ENCODE peak calls at places on chromosome 17, in five cellular contexts. One of them, this sample, is unnamed.

GRCh38 chr17:49515196-49515770 is 20.2 kb downstream of the NGFR start:
- DNase-seq in stimulated activated CD8-positive, alpha-beta memory T cell treated with anti-CD3 and anti-CD28 coated beads, Interleukin-7, amount 100 ng/mL, for 1 hour: no peak
- DNase-seq in amniotic stem cell: peak
- DNase-seq in GM10248: peak
- DNase-seq in NCI-H510A: no peak
- DNase-seq in this sample: peak

GRCh38 chr17:45172541-45173286 is 11.0 kb downstream of the HEXIM2 start:
- DNase-seq in GM10248: peak
- DNase-seq in stimulated activated CD8-positive, alpha-beta memory T cell treated with anti-CD3 and anti-CD28 coated beads, Interleukin-7, amount 100 ng/mL, for 1 hour: peak
- DNase-seq in amniotic stem cell: no peak
- DNase-seq in NCI-H510A: peak
- DNase-seq in this sample: peak

GRCh38 chr17:32323784-32324590 is 18.0 kb downstream of the C17orf75 start:
- DNase-seq in amniotic stem cell: no peak
- DNase-seq in GM10248: no peak
- DNase-seq in stimulated activated CD8-positive, alpha-beta memory T cell treated with anti-CD3 and anti-CD28 coated beads, Interleukin-7, amount 100 ng/mL, for 1 hour: no peak
- DNase-seq in NCI-H510A: no peak
- DNase-seq in this sample: peak

GRCh38 chr17:31269597-31269996 is 27.4 kb downstream of the OMG start:
- DNase-seq in stimulated activated CD8-positive, alpha-beta memory T cell treated with anti-CD3 and anti-CD28 coated beads, Interleukin-7, amount 100 ng/mL, for 1 hour: no peak
- DNase-seq in amniotic stem cell: peak
- DNase-seq in GM10248: no peak
- DNase-seq in NCI-H510A: no peak
- DNase-seq in this sample: peak

GRCh38 chr17:81408049-81408448 is 12.8 kb downstream of the BAHCC1 start:
- DNase-seq in GM10248: no peak
- DNase-seq in amniotic stem cell: no peak
- DNase-seq in NCI-H510A: no peak
- DNase-seq in stimulated activated CD8-positive, alpha-beta memory T cell treated with anti-CD3 and anti-CD28 coated beads, Interleukin-7, amount 100 ng/mL, for 1 hour: no peak
- DNase-seq in this sample: no peak

GRCh38 chr17:81924557-81925532 is 2.7 kb downstream of the MAFG start:
- DNase-seq in GM10248: no peak
- DNase-seq in NCI-H510A: peak
- DNase-seq in stimulated activated CD8-positive, alpha-beta memory T cell treated with anti-CD3 and anti-CD28 coated beads, Interleukin-7, amount 100 ng/mL, for 1 hour: no peak
- DNase-seq in amniotic stem cell: no peak
- DNase-seq in this sample: peak

GRCh38 chr17:69609495-69610315 is 195.2 kb downstream of the MAP2K6 start:
- DNase-seq in amniotic stem cell: no peak
- DNase-seq in stimulated activated CD8-positive, alpha-beta memory T cell treated with anti-CD3 and anti-CD28 coated beads, Interleukin-7, amount 100 ng/mL, for 1 hour: no peak
- DNase-seq in NCI-H510A: no peak
- DNase-seq in GM10248: no peak
- DNase-seq in this sample: no peak

GRCh38 chr17:42675984-42676423 is 790 bp downstream of the PLEKHH3 start:
- DNase-seq in stimulated activated CD8-positive, alpha-beta memory T cell treated with anti-CD3 and anti-CD28 coated beads, Interleukin-7, amount 100 ng/mL, for 1 hour: no peak
- DNase-seq in amniotic stem cell: peak
- DNase-seq in NCI-H510A: no peak
- DNase-seq in GM10248: no peak
- DNase-seq in this sample: peak

GRCh38 chr17:56754523-56755208 is 79.1 kb downstream of the C17orf67 start:
- DNase-seq in GM10248: no peak
- DNase-seq in stimulated activated CD8-positive, alpha-beta memory T cell treated with anti-CD3 and anti-CD28 coated beads, Interleukin-7, amount 100 ng/mL, for 1 hour: no peak
- DNase-seq in amniotic stem cell: no peak
- DNase-seq in NCI-H510A: no peak
- DNase-seq in this sample: peak

GRCh38 chr17:64920419-64921172 is 1.3 kb upstream of the LRRC37A3 start:
- DNase-seq in amniotic stem cell: no peak
- DNase-seq in stimulated activated CD8-positive, alpha-beta memory T cell treated with anti-CD3 and anti-CD28 coated beads, Interleukin-7, amount 100 ng/mL, for 1 hour: no peak
- DNase-seq in NCI-H510A: no peak
- DNase-seq in GM10248: no peak
- DNase-seq in this sample: peak

GRCh38 chr17:37527249-37527851 is 37.7 kb downstream of the DUSP14 start:
- DNase-seq in stimulated activated CD8-positive, alpha-beta memory T cell treated with anti-CD3 and anti-CD28 coated beads, Interleukin-7, amount 100 ng/mL, for 1 hour: no peak
- DNase-seq in amniotic stem cell: no peak
- DNase-seq in NCI-H510A: peak
- DNase-seq in GM10248: peak
- DNase-seq in this sample: peak

GRCh38 chr17:74605361-74605760 is 13.3 kb upstream of the CD300LD start:
- DNase-seq in GM10248: no peak
- DNase-seq in amniotic stem cell: peak
- DNase-seq in stimulated activated CD8-positive, alpha-beta memory T cell treated with anti-CD3 and anti-CD28 coated beads, Interleukin-7, amount 100 ng/mL, for 1 hour: no peak
- DNase-seq in NCI-H510A: no peak
- DNase-seq in this sample: peak

GRCh38 chr17:57999496-58000017 is 7.5 kb downstream of the SRSF1 start:
- DNase-seq in stimulated activated CD8-positive, alpha-beta memory T cell treated with anti-CD3 and anti-CD28 coated beads, Interleukin-7, amount 100 ng/mL, for 1 hour: no peak
- DNase-seq in NCI-H510A: peak
- DNase-seq in GM10248: peak
- DNase-seq in amniotic stem cell: peak
- DNase-seq in this sample: peak

GRCh38 chr17:74972107-74972972 is at the start of gene HID1:
- DNase-seq in NCI-H510A: peak
- DNase-seq in stimulated activated CD8-positive, alpha-beta memory T cell treated with anti-CD3 and anti-CD28 coated beads, Interleukin-7, amount 100 ng/mL, for 1 hour: peak
- DNase-seq in GM10248: peak
- DNase-seq in amniotic stem cell: no peak
- DNase-seq in this sample: peak

GRCh38 chr17:80773243-80773991 is 218.2 kb upstream of the CHMP6 start:
- DNase-seq in GM10248: no peak
- DNase-seq in amniotic stem cell: no peak
- DNase-seq in NCI-H510A: no peak
- DNase-seq in stimulated activated CD8-positive, alpha-beta memory T cell treated with anti-CD3 and anti-CD28 coated beads, Interleukin-7, amount 100 ng/mL, for 1 hour: no peak
- DNase-seq in this sample: no peak

GRCh38 chr17:34542700-34543336 is 36.6 kb upstream of the TMEM132E start:
- DNase-seq in stimulated activated CD8-positive, alpha-beta memory T cell treated with anti-CD3 and anti-CD28 coated beads, Interleukin-7, amount 100 ng/mL, for 1 hour: peak
- DNase-seq in GM10248: peak
- DNase-seq in NCI-H510A: no peak
- DNase-seq in amniotic stem cell: no peak
- DNase-seq in this sample: no peak

GRCh38 chr17:2027528-2028233 is 2.3 kb upstream of the DPH1 start:
- DNase-seq in GM10248: no peak
- DNase-seq in NCI-H510A: no peak
- DNase-seq in stimulated activated CD8-positive, alpha-beta memory T cell treated with anti-CD3 and anti-CD28 coated beads, Interleukin-7, amount 100 ng/mL, for 1 hour: no peak
- DNase-seq in amniotic stem cell: no peak
- DNase-seq in this sample: no peak

GRCh38 chr17:59607817-59608403 is 11.8 kb upstream of the CLTC start:
- DNase-seq in GM10248: no peak
- DNase-seq in stimulated activated CD8-positive, alpha-beta memory T cell treated with anti-CD3 and anti-CD28 coated beads, Interleukin-7, amount 100 ng/mL, for 1 hour: no peak
- DNase-seq in NCI-H510A: no peak
- DNase-seq in amniotic stem cell: no peak
- DNase-seq in this sample: no peak

GRCh38 chr17:39894681-39895376 is 23.6 kb downstream of the GSDMB start:
- DNase-seq in amniotic stem cell: no peak
- DNase-seq in stimulated activated CD8-positive, alpha-beta memory T cell treated with anti-CD3 and anti-CD28 coated beads, Interleukin-7, amount 100 ng/mL, for 1 hour: no peak
- DNase-seq in GM10248: no peak
- DNase-seq in NCI-H510A: no peak
- DNase-seq in this sample: no peak

GRCh38 chr17:47286198-47286914 is 32.7 kb downstream of the ITGB3 start:
- DNase-seq in stimulated activated CD8-positive, alpha-beta memory T cell treated with anti-CD3 and anti-CD28 coated beads, Interleukin-7, amount 100 ng/mL, for 1 hour: no peak
- DNase-seq in GM10248: peak
- DNase-seq in NCI-H510A: no peak
- DNase-seq in amniotic stem cell: no peak
- DNase-seq in this sample: no peak

GRCh38 chr17:2030779-2031163 is 818 bp downstream of the DPH1 start:
- DNase-seq in GM10248: no peak
- DNase-seq in amniotic stem cell: no peak
- DNase-seq in NCI-H510A: no peak
- DNase-seq in stimulated activated CD8-positive, alpha-beta memory T cell treated with anti-CD3 and anti-CD28 coated beads, Interleukin-7, amount 100 ng/mL, for 1 hour: no peak
- DNase-seq in this sample: no peak

GRCh38 chr17:29733151-29733550 is 110.4 kb upstream of the CORO6 start:
- DNase-seq in NCI-H510A: no peak
- DNase-seq in amniotic stem cell: no peak
- DNase-seq in GM10248: no peak
- DNase-seq in stimulated activated CD8-positive, alpha-beta memory T cell treated with anti-CD3 and anti-CD28 coated beads, Interleukin-7, amount 100 ng/mL, for 1 hour: no peak
- DNase-seq in this sample: peak